ENCODE peak calls at places on chromosomes 13 and 19, in seven cellular contexts. E is GM23338; N is aorta; T is neuronal stem cell; P is CD4-positive, alpha-beta T cell; K is adipocyte; I is H7. Q is an unnamed sample.
A peak's percentile ranks its signal among the peaks of the same experiment; 100 is the strongest.

GRCh38 chr13:104648291-104648690 is 1582.1 kb upstream of the SLC10A2 start:
- DNase-seq in E (no peak), N (no peak), T (no peak), P (no peak), K (no peak), I (no peak), Q (no peak)

GRCh38 chr13:105510363-105510762 is 1025.1 kb downstream of the EFNB2 start:
- DNase-seq in E (no peak), N (no peak), T (no peak), P (no peak), K (no peak), I (no peak), Q (no peak)

GRCh38 chr19:51227324-51227723 is 2.4 kb downstream of the CD33 start:
- DNase-seq in E (no peak), N (no peak), T (no peak), P (no peak), K (no peak), I (no peak), Q (no peak)

GRCh38 chr19:662962-663681 is at the start of gene RNF126:
- DNase-seq in E (peak; percentile 84), N (peak; percentile 94), T (peak; percentile 86), P (peak; percentile 95), K (peak; percentile 97), I (peak; percentile 100), Q (peak; percentile 87)

GRCh38 chr13:110197471-110197870 is 109.5 kb downstream of the COL4A1 start:
- DNase-seq in E (no peak), N (no peak), T (no peak), P (no peak), K (no peak), I (no peak), Q (no peak)

GRCh38 chr13:96982672-96983071 is 11.6 kb downstream of the OXGR1 start:
- DNase-seq in E (no peak), N (no peak), T (no peak), P (no peak), K (no peak), I (no peak), Q (no peak)

GRCh38 chr13:110416131-110416584 is 109.1 kb downstream of the COL4A2 start:
- DNase-seq in E (no peak), N (no peak), T (no peak), P (no peak), K (peak; percentile 78), I (no peak), Q (no peak)

GRCh38 chr13:49926019-49926418 is 10.1 kb downstream of the SPRYD7 start:
- DNase-seq in E (no peak), N (no peak), T (no peak), P (no peak), K (peak; percentile 38), I (no peak), Q (no peak)

GRCh38 chr19:45177817-45178261 is at the start of gene TRAPPC6A:
- DNase-seq in E (peak; percentile 64), N (no peak), T (no peak), P (no peak), K (peak; percentile 68), I (no peak), Q (peak; percentile 65)

GRCh38 chr13:113106666-113107065 is 1.1 kb downstream of the F7 start:
- DNase-seq in E (no peak), N (no peak), T (no peak), P (no peak), K (no peak), I (peak; percentile 66), Q (no peak)

GRCh38 chr19:14135985-14136508 is 342 bp downstream of the ASF1B start:
- DNase-seq in E (no peak), N (no peak), T (no peak), P (no peak), K (no peak), I (peak; percentile 84), Q (no peak)

GRCh38 chr13:46211521-46212351 is at the start of gene LRRC63:
- DNase-seq in E (peak; percentile 81), N (peak; percentile 90), T (peak; percentile 55), P (peak; percentile 76), K (peak; percentile 69), I (peak; percentile 86), Q (peak; percentile 77)

GRCh38 chr13:46213242-46213641 is 1.5 kb downstream of the LRRC63 start:
- DNase-seq in E (no peak), N (no peak), T (no peak), P (no peak), K (no peak), I (no peak), Q (no peak)

GRCh38 chr13:46211116-46211515 is 612 bp upstream of the LRRC63 start:
- DNase-seq in E (peak; percentile 22), N (no peak), T (no peak), P (no peak), K (peak; percentile 1), I (peak; percentile 15), Q (no peak)

GRCh38 chr13:46207828-46208227 is 3.9 kb upstream of the LRRC63 start:
- DNase-seq in E (peak; percentile 27), N (no peak), T (no peak), P (no peak), K (no peak), I (peak; percentile 24), Q (no peak)

DNA sequence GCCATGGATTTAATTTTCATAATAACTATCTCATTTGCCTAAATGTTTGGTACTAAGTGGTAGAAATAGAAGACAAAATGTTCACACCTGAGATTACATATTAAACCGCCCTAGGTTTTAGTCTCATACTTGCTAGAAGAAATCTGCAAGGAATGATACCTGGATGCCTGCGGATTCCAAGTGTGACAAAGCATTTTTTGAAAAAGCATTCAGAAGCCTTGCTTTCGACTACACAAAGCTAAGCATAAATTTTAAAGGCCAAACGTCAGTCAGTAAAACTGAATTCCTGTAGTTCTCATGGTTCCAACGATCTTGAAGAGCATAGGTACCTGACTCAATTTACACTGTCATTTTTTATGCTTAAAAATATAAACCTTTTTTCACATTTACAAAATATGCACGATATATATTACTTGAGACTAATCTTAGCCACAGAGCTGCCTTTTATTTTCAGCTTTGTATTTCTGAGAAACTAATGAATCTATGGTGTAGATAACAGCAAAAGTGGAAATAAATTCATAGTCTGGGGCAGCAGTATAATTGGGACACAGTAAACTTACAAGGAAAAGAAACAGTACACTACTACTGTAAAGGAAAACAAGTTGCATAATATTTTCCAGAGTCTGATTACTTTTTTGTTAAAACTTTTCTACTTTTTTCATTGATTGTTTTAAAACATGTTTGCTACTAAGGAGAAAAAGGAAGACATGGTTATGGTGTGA is 1.2 kb upstream of the LRRC63 start:
- DNase-seq in E (no peak), N (no peak), T (no peak), P (no peak), K (no peak), I (no peak), Q (no peak)
- H3K27me3 ChIP-seq in E (peaks cover 27% of the 10 kb centered on the region), N (no peaks in the 10 kb centered on the region), T (no peaks in the 10 kb centered on the region), P (no peaks in the 10 kb centered on the region), K (no peaks in the 10 kb centered on the region), I (peaks cover 13% of the 10 kb centered on the region), Q (no peaks in the 10 kb centered on the region)

DNA sequence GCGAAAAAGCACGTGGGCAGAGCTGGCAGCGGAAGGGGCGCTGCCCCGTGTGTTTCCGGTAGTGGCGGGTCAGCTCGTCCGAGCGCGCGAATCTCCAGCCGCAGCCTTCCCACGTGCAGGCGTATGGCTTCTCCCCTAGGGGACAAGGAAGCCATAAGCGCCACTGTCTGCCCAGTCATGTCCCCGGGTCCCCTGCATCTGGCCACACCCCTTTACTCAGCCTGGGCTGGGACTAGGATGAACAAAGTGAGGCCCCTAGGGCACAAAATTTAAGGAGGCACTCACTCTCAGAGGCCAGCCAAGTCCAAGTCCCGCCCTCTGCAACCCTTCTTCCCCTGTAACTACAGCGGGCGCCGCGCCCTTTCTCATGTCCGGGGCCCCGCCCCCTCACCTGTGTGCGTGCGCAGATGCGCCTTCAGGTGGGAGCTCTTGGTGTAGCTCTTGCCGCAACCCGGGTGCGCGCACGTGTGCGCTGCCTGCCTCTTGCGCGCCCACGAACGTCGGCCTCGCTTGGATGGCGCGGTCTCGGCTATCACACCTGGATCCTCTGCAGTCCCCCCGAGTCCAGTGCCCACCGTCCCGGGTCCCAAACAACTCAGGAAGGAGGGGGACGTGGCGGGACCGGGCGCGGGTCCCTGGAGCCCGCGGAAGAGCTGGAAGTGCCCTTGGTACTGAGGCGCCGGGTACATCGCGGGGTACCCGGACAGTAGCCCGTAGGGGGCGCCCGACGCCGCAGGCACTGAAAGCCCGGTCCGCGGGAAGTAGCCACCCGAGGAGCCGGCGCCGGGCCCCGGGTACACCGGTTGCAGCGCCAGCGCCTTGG is 1.9 kb downstream of the KLF1 start:
- DNase-seq in E (peak; percentile 100), N (peak; percentile 84), T (peak; percentile 42), P (peak; percentile 85), K (peak; percentile 62), I (peak; percentile 99), Q (no peak)
- H3K27me3 ChIP-seq in E (peaks cover 22% of the 10 kb centered on the region), N (no peaks in the 10 kb centered on the region), T (peaks cover 46% of the 10 kb centered on the region), P (no peaks in the 10 kb centered on the region), K (peaks cover 13% of the 10 kb centered on the region), I (peaks cover 49% of the 10 kb centered on the region), Q (peaks cover 32% of the 10 kb centered on the region)

DNA sequence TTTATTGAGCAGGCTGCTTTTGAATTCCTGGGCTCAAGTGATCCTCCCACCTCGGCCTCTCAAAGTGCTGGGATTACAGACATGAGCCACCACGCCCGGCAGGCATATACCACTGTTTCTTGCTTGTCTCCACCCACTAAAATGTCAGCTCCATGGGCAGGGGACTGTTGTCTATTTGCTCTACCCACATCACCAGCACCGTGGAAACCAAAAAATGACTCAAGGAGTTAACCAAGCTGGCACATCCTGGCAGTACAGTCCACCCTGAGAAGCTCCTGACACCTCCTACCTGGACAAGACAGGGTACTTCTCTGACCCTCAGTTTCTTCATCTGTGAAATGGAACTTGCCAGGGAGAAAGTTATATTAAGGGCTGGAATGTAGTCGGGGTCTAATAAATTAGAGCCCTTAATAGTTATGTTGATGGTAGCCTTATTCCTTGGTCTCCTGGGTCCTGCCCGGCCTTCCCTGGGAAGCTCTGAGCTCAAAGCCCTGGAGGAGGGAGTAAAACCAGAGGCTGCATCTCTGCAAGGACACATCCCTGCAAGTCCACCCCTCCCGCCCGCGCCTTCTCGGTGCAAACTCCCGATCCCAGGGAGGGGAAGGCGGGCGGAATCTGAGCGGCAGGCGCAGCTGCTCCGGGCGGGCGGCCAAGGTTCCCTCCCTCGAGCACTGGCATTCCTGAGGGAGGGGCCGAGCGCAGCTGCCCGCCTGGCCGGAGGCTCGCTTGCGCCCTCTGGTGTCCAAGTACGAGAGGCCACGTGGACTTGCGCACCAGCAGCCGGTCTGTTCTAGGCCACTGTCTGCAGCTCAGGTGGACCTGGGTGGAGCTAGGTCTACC is 14.1 kb downstream of the RDH8 start:
- DNase-seq in E (peak; percentile 98), N (peak; percentile 95), T (peak; percentile 91), P (peak; percentile 58), K (peak; percentile 98), I (peak; percentile 99), Q (peak; percentile 97)
- H3K27me3 ChIP-seq in E (peaks cover 10% of the 10 kb centered on the region), N (no peaks in the 10 kb centered on the region), T (peaks cover 3% of the 10 kb centered on the region), P (peaks cover 16% of the 10 kb centered on the region), K (peaks cover 25% of the 10 kb centered on the region), I (peaks cover 1% of the 10 kb centered on the region), Q (peaks cover 31% of the 10 kb centered on the region)

DNA sequence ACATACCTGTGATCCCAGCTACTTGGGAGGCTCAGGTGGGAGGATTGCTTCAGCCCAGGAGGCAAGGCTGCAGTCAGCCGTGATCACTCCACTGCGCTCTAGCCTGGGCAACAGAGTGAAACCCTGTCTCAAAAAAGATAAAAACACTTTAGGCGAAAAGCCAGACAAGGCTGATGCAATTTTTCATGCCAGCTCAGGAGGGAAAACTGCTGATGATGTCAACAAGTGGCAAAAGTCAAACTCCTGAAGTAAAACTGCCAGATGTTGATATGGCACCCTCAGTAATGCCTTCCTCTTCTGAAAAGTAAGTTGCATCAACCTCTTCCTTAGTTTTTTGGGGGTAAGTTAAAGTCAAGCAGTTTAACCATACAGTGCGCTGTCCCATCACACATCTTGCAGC is 15.6 kb downstream of the ZNF599 start:
- DNase-seq in E (no peak), N (no peak), T (no peak), P (no peak), K (no peak), I (no peak), Q (no peak)
- H3K27me3 ChIP-seq in E (no peaks in the 10 kb centered on the region), N (no peaks in the 10 kb centered on the region), T (no peaks in the 10 kb centered on the region), P (no peaks in the 10 kb centered on the region), K (no peaks in the 10 kb centered on the region), I (no peaks in the 10 kb centered on the region), Q (no peaks in the 10 kb centered on the region)

Q was measured in MG63.